ENCODE peak calls at places on chromosomes 12 and 14, in seven cellular contexts. Y is adrenal gland; A is right atrium auricular region; J is DND-41; K is left lung; T is CD8-positive, alpha-beta T cell; X is breast epithelium. I is an unnamed sample. For H3K36me3, the result is how much of the 10 kb centered on the place peaks cover.

GRCh38 chr12:43957732-43958131 is 121.9 kb downstream of the TMEM117 start:
- DNase-seq in Y (no peak), A (no peak), J (peak), K (no peak), T (no peak), X (no peak), I (no peak)

GRCh38 chr12:101828463-101829196 is 2.1 kb downstream of the GNPTAB start:
- DNase-seq in Y (no peak), A (no peak), J (peak), K (no peak), T (no peak), X (no peak), I (no peak)

GRCh38 chr12:48198619-48198973 is 4.5 kb downstream of the OR10AD1 start:
- DNase-seq in Y (peak), A (peak), J (no peak), K (peak), T (no peak), X (no peak), I (no peak)

GRCh38 chr12:72273851-72274284 is 1.7 kb downstream of the TRHDE start:
- DNase-seq in Y (no peak), A (peak), J (no peak), K (no peak), T (no peak), X (no peak), I (no peak)

GRCh38 chr12:127909031-127909430 is 357.9 kb upstream of the TMEM132C start:
- DNase-seq in Y (no peak), A (no peak), J (no peak), K (no peak), T (no peak), X (no peak), I (no peak)

GRCh38 chr14:45519770-45520169 is 266.8 kb upstream of the MIS18BP1 start:
- DNase-seq in Y (no peak), A (no peak), J (no peak), K (no peak), T (no peak), X (no peak), I (no peak)

GRCh38 chr12:48857278-48857994 is 5.5 kb upstream of the DDX23 start:
- DNase-seq in Y (no peak), A (no peak), J (no peak), K (no peak), T (no peak), X (no peak), I (no peak)

GRCh38 chr12:659090-659683 is 4.1 kb downstream of the NINJ2 start:
- DNase-seq in Y (no peak), A (no peak), J (no peak), K (no peak), T (no peak), X (no peak), I (no peak)

GRCh38 chr12:28023156-28023887 is 50.8 kb upstream of the PTHLH start:
- DNase-seq in Y (no peak), A (no peak), J (no peak), K (no peak), T (no peak), X (no peak), I (no peak)

GRCh38 chr12:57813971-57814771 is 4.4 kb downstream of the AVIL start:
- DNase-seq in Y (no peak), A (no peak), J (no peak), K (no peak), T (no peak), X (no peak), I (no peak)

GRCh38 chr12:78392918-78393317 is 471.7 kb upstream of the SYT1 start:
- DNase-seq in Y (no peak), A (no peak), J (no peak), K (no peak), T (no peak), X (no peak), I (no peak)

GRCh38 chr12:116818341-116818856 is 62.8 kb downstream of the HRK start:
- DNase-seq in Y (peak), A (peak), J (peak), K (no peak), T (peak), X (no peak), I (no peak)

GRCh38 chr14:27730204-27730603 is 1036.4 kb upstream of the FOXG1 start:
- DNase-seq in Y (no peak), A (no peak), J (no peak), K (no peak), T (no peak), X (no peak), I (no peak)

GRCh38 chr14:89384023-89384422 is 33.0 kb downstream of the FOXN3 start:
- DNase-seq in Y (peak), A (no peak), J (peak), K (no peak), T (no peak), X (no peak), I (peak)

GRCh38 chr14:22544881-22545420 is 44.1 kb downstream of the DAD1 start:
- DNase-seq in Y (no peak), A (no peak), J (no peak), K (no peak), T (no peak), X (no peak), I (no peak)

GRCh38 chr12:93943766-93944165 is 204.6 kb upstream of the PLXNC1 start:
- DNase-seq in Y (peak), A (peak), J (no peak), K (no peak), T (no peak), X (no peak), I (no peak)

DNA sequence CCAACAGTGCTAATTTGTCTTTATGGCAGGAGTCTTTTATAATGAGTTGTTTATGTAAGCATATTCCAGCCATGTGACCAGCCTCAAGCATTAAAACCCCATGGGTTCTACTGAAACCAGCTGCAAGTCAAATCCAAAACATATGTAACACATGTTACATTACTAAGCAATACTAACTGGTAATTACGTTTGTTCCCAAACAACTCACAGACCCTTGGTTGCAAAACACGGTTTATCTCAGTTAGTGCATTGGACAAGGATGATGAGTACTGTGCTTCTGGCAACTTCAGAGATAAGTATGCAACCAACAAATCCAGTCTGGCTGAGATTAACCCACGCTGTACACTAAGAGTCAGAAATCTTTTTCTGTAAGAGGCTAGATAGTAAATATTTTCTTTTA is 110.1 kb upstream of the FAR2 start:
- DNase-seq in Y (no peak), A (no peak), J (no peak), K (no peak), T (no peak), X (no peak), I (no peak)
- H3K36me3 ChIP-seq in Y (under half), A (under half), J (under half), K (under half), T (under half), X (under half), I (under half)

DNA sequence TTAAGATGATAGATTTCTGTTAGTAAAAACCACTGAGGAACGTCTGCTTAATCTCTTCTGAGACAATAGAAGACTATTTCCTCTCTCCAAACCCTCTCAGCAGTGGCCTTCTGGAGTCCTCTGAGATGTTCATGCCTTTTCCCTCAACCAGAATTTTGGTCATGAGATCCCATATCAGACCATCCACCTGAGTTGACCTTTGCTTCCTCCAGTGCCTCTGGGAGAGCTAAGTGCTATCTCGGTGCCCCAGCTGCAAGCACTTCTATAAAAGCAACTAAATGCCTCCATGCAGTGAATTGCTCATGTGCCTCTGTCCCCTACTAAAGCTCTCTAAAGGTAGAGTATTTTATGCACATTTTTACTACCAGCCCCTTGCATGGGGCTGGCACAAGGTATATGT is 172.8 kb upstream of the BCL2L14 start:
- DNase-seq in Y (no peak), A (no peak), J (no peak), K (no peak), T (no peak), X (no peak), I (no peak)
- H3K4me3 ChIP-seq in Y (no peak), A (no peak), J (no peak), K (no peak), T (no peak), X (no peak), I (no peak)

GRCh38 chr12:6492838-6493579 is at the start of gene MRPL51:
- DNase-seq in Y (peak), A (peak), J (peak), K (peak), T (peak), X (peak), I (peak)

GRCh38 chr12:6489449-6489848 is 3.6 kb downstream of the MRPL51 start:
- DNase-seq in Y (no peak), A (no peak), J (no peak), K (no peak), T (no peak), X (no peak), I (no peak)

GRCh38 chr12:6494968-6495367 is 1.1 kb downstream of the NCAPD2 start:
- DNase-seq in Y (no peak), A (no peak), J (no peak), K (no peak), T (no peak), X (no peak), I (no peak)

GRCh38 chr12:6494351-6494743 is 445 bp downstream of the NCAPD2 start:
- DNase-seq in Y (no peak), A (no peak), J (no peak), K (no peak), T (no peak), X (no peak), I (no peak)

GRCh38 chr12:6493580-6494350 is at the start of gene NCAPD2:
- DNase-seq in Y (peak), A (peak), J (peak), K (peak), T (peak), X (peak), I (peak)
- H3K36me3 ChIP-seq in Y (under half), A (under half), J (under half), K (under half), T (under half), X (under half), I (under half)

DNA sequence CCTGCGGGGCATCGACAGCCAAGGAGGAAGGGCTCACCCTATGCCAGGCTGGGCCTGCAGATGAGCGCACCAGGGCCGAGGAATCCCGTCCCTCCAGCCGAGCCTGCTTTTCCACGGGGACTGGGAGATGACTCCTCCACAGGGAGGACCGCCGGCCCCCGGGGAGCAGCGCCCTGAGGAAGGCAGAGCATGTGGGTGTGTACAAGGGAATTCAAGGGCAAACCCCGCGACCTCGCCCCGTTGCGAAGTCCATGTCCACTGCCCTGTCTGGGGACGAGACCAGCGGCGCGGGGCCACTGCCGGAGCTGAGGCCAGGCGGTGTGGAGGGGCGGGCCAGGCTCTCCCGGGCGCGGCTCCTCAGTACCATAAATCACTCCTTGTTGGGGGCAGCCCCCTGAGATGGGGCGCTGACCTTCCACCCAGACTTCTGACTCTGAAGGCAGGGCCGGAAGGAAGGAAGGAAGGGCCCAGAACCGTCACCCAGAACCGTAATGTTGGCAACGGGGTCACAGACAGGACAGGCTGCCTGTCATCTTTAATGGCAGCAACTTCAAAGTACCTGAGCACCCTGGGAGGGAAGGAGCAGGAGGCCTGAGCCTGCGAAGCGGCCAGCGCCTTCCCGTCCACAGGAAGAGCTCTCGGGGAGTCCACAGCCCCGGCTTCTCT is 52.6 kb downstream of the RNF34 start:
- DNase-seq in Y (no peak), A (no peak), J (no peak), K (no peak), T (no peak), X (no peak), I (no peak)
- H3K4me3 ChIP-seq in Y (peak), A (no peak), J (no peak), K (no peak), T (no peak), X (peak), I (peak)

GRCh38 chr12:15882055-15882971 is at the start of gene STRAP:
- DNase-seq in Y (peak), A (peak), J (peak), K (peak), T (peak), X (peak), I (peak)

GRCh38 chr12:15883536-15883935 is 1.3 kb downstream of the STRAP start:
- DNase-seq in Y (no peak), A (no peak), J (no peak), K (no peak), T (no peak), X (no peak), I (no peak)

GRCh38 chr12:15887043-15887817 is 5.0 kb downstream of the STRAP start:
- DNase-seq in Y (no peak), A (no peak), J (no peak), K (no peak), T (no peak), X (no peak), I (no peak)

GRCh38 chr12:15880721-15881120 is 1.5 kb upstream of the STRAP start:
- DNase-seq in Y (no peak), A (no peak), J (no peak), K (no peak), T (no peak), X (no peak), I (no peak)

DNA sequence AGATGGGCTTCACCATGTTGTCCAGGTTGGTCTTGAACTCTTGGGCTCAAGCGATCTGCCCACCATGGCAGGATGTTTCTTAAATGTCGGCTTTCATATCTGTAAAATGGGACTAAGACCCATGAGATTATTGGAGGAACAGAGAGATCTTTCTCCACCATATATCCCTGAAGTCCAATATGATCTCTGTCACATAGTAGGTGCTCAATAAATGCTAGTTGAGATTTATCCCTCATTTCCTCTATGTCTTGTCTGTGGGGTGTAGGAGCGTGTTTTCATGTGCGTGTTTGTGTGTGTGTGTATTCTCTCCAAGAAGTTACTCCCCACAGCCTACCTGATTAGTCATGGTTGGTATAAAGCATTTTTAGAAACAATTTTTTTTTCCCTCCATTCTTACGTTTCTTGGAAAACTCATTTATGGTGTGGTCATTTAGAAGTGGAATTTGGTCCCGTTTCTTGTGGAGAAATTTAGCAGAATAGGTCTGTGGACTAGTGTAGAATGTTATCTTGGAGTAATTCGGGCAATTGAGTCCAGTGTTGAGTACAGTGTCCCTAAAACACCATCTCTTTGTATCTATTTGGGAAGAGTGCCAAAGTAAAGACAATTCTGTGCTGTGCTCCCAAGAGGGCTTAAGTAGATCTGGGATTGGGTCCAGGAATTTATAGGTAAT is 4.3 kb downstream of the STRAP start:
- DNase-seq in Y (no peak), A (no peak), J (no peak), K (no peak), T (no peak), X (no peak), I (no peak)
- H3K36me3 ChIP-seq in Y (under half), A (under half), J (half or more), K (under half), T (under half), X (under half), I (under half)

GRCh38 chr14:88004637-88005036 is 298 bp upstream of the GPR65 start:
- DNase-seq in Y (no peak), A (no peak), J (no peak), K (no peak), T (no peak), X (no peak), I (no peak)

GRCh38 chr14:88007608-88008007 is 2.7 kb downstream of the GPR65 start:
- DNase-seq in Y (no peak), A (no peak), J (no peak), K (no peak), T (no peak), X (no peak), I (no peak)

GRCh38 chr14:88002421-88002820 is 2.5 kb upstream of the GPR65 start:
- DNase-seq in Y (no peak), A (no peak), J (peak), K (no peak), T (no peak), X (no peak), I (no peak)

GRCh38 chr14:88005978-88006851 is 1.3 kb downstream of the GPR65 start:
- DNase-seq in Y (no peak), A (no peak), J (peak), K (no peak), T (peak), X (no peak), I (no peak)

DNA sequence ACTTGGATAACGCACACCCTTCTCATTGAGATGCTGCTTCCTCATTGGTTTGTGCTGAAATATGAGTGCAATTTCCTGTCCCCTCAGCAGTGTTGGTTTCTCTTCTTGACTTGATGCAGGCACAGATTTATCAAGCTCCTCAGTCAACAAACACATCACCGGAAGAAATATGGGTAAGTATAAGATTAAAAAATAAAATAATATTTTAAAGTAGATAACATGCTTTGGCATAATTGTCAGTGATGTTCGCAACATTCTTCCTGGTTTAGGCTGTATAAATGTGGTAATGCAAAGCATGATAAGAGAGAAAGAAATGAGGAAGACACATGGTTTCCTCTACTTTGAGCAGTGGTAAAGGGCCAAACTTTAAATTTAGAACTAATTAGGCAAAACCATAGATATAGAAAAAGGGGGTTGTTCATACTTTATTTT is at the start of gene GPR65:
- DNase-seq in Y (no peak), A (no peak), J (peak), K (no peak), T (no peak), X (no peak), I (no peak)
- H3K4me3 ChIP-seq in Y (peak), A (no peak), J (peak), K (peak), T (peak), X (no peak), I (peak)

GRCh38 chr12:77047341-77048202 is 17.8 kb downstream of the E2F7 start:
- DNase-seq in Y (no peak), A (no peak), J (no peak), K (no peak), T (no peak), X (no peak), I (no peak)
- H3K36me3 ChIP-seq in Y (under half), A (under half), J (half or more), K (under half), T (under half), X (under half), I (under half)

GRCh38 chr14:98173291-98173690 is 1098.7 kb downstream of the BCL11B start:
- DNase-seq in Y (no peak), A (no peak), J (peak), K (no peak), T (peak), X (no peak), I (no peak)

GRCh38 chr14:98170580-98170979 is 1101.4 kb downstream of the BCL11B start:
- DNase-seq in Y (no peak), A (no peak), J (peak), K (no peak), T (no peak), X (no peak), I (no peak)

GRCh38 chr14:98174031-98174430 is 1098.0 kb downstream of the BCL11B start:
- DNase-seq in Y (no peak), A (no peak), J (no peak), K (no peak), T (no peak), X (no peak), I (no peak)

GRCh38 chr14:98171654-98172053 is 1100.3 kb downstream of the BCL11B start:
- DNase-seq in Y (no peak), A (no peak), J (peak), K (no peak), T (no peak), X (no peak), I (no peak)

DNA sequence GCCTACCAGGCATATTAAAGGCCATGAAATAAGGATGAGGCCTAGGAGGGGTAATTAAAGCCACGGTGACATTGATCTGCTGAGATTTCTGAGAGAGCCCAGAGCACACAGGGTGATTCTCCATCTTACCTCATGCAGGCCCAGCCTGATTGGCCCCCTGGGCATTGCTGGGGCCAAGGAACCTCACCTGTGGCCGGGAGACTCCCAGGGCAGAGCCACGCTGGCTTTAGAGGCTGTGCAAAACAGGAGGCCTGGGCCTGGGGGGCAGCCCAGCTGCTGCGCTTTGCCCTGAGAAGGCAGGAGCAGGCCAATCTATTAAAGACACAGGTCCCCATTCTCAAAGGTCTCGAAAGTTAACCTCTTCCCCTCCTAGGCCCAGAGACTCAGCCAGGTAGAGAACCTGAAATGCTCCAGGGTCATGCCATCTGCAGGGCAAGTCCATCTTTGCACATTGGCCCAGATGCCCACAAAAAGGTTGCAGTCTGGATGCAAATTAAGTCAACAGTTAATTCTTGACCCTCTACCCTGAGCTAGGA is 1099.7 kb downstream of the BCL11B start:
- DNase-seq in Y (no peak), A (no peak), J (peak), K (no peak), T (no peak), X (no peak), I (no peak)
- H3K4me3 ChIP-seq in Y (no peak), A (no peak), J (peak), K (no peak), T (peak), X (no peak), I (no peak)

GRCh38 chr14:75441731-75442130 is 13.9 kb downstream of the JDP2 start:
- DNase-seq in Y (no peak), A (no peak), J (no peak), K (no peak), T (no peak), X (no peak), I (no peak)
- H3K36me3 ChIP-seq in Y (under half), A (under half), J (under half), K (under half), T (under half), X (under half), I (under half)